ENCODE peak calls at places on chromosomes 7 and 10, in ten cellular contexts. S is SK-N-SH, P is left ventricle myocardium inferior, H is adrenal gland, X is lower lobe of right lung, Y is right cardiac atrium, K is stomach, R is H9, Q is keratinocyte, O is mucosa of descending colon. B is an unnamed sample. For H3K9me3, the result is how much of the 10 kb centered on the place peaks cover.

GRCh38 chr10:112913255-112913654 is 36.8 kb upstream of the TCF7L2 start:
- DNase-seq in S (no peak), P (no peak), H (no peak), X (no peak), Y (no peak), K (no peak), R (no peak), Q (no peak), O (no peak), B (no peak)

GRCh38 chr7:111026301-111026700 is 64.6 kb upstream of the LRRN3 start:
- DNase-seq in S (no peak), P (no peak), H (no peak), X (no peak), Y (no peak), K (no peak), R (no peak), Q (no peak), O (no peak), B (no peak)

GRCh38 chr10:61475449-61475873 is 22.3 kb upstream of the TMEM26 start:
- DNase-seq in S (no peak), P (no peak), H (no peak), X (no peak), Y (no peak), K (no peak), R (no peak), Q (no peak), O (no peak), B (no peak)

GRCh38 chr7:85111761-85112160 is 75.1 kb downstream of the SEMA3D start:
- DNase-seq in S (no peak), P (no peak), H (no peak), X (no peak), Y (no peak), K (no peak), R (no peak), Q (no peak), O (no peak), B (no peak)

GRCh38 chr7:81501220-81501619 is 268.6 kb downstream of the HGF start:
- DNase-seq in S (peak), P (no peak), H (no peak), X (no peak), Y (no peak), K (no peak), R (no peak), Q (no peak), O (no peak), B (no peak)

GRCh38 chr7:142537760-142538159 is 211.5 kb upstream of the PRSS1 start:
- DNase-seq in S (no peak), P (no peak), H (no peak), X (no peak), Y (no peak), K (no peak), R (no peak), Q (no peak), O (no peak), B (no peak)

GRCh38 chr7:73918926-73919693 is 58.2 kb downstream of the TMEM270 start:
- DNase-seq in S (peak), P (no peak), H (no peak), X (peak), Y (no peak), K (no peak), R (peak), Q (no peak), O (no peak), B (no peak)

GRCh38 chr7:50308301-50309129 is 4.0 kb downstream of the IKZF1 start:
- DNase-seq in S (no peak), P (no peak), H (no peak), X (no peak), Y (no peak), K (no peak), R (no peak), Q (no peak), O (no peak), B (no peak)

GRCh38 chr7:121153411-121153810 is 164.9 kb downstream of the CPED1 start:
- DNase-seq in S (no peak), P (no peak), H (no peak), X (no peak), Y (no peak), K (no peak), R (no peak), Q (no peak), O (no peak), B (no peak)

GRCh38 chr7:151056286-151057037 is 1.2 kb downstream of the CDK5 start:
- DNase-seq in S (no peak), P (no peak), H (no peak), X (no peak), Y (no peak), K (peak), R (peak), Q (no peak), O (peak), B (no peak)

GRCh38 chr7:40646717-40647116 is 511.9 kb downstream of the SUGCT start:
- DNase-seq in S (no peak), P (no peak), H (no peak), X (no peak), Y (no peak), K (no peak), R (no peak), Q (no peak), O (no peak), B (no peak)

GRCh38 chr10:102198027-102198426 is 28.1 kb upstream of the ELOVL3 start:
- DNase-seq in S (no peak), P (no peak), H (no peak), X (no peak), Y (no peak), K (no peak), R (no peak), Q (no peak), O (no peak), B (no peak)

GRCh38 chr10:88934900-88935672 is 17.5 kb downstream of the ACTA2 start:
- DNase-seq in S (peak), P (peak), H (peak), X (peak), Y (peak), K (peak), R (peak), Q (peak), O (peak), B (peak)

GRCh38 chr7:96061844-96062243 is 260.1 kb downstream of the SLC25A13 start:
- DNase-seq in S (no peak), P (no peak), H (peak), X (no peak), Y (peak), K (peak), R (no peak), Q (no peak), O (no peak), B (peak)

GRCh38 chr10:18399158-18399557 is 252.2 kb downstream of the NSUN6 start:
- DNase-seq in S (no peak), P (no peak), H (no peak), X (no peak), Y (no peak), K (no peak), R (no peak), Q (no peak), O (no peak), B (no peak)

GRCh38 chr7:106372121-106372520 is 87.3 kb upstream of the NAMPT start:
- DNase-seq in S (no peak), P (no peak), H (no peak), X (no peak), Y (no peak), K (no peak), R (no peak), Q (no peak), O (no peak), B (no peak)

GRCh38 chr7:106371629-106372028 is 86.8 kb upstream of the NAMPT start:
- DNase-seq in S (no peak), P (no peak), H (peak), X (peak), Y (peak), K (no peak), R (no peak), Q (no peak), O (no peak), B (no peak)

GRCh38 chr7:106369816-106370215 is 85.0 kb upstream of the NAMPT start:
- DNase-seq in S (no peak), P (no peak), H (no peak), X (no peak), Y (no peak), K (no peak), R (no peak), Q (no peak), O (no peak), B (no peak)

GRCh38 chr7:106369349-106369748 is 84.6 kb upstream of the NAMPT start:
- DNase-seq in S (no peak), P (no peak), H (no peak), X (no peak), Y (no peak), K (no peak), R (no peak), Q (peak), O (no peak), B (no peak)

DNA sequence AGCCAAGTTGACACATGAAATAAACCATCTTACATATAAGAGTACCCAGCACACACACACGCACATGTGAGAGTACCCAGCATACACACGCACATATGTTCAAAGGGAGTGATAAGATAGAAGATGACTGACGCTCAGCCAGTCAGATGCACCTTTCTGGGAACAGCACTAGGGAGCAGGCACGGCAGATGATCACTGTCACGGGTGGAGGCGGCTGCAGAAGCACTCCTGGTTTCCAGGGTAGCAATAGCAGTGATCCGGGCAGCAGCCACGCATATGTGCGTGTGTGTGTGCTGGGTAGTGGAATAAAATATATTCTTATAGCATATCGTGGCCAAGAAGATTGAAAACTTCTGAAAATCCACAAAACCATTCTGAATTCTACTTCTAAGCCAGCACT is 85.8 kb upstream of the NAMPT start:
- DNase-seq in S (no peak), P (no peak), H (no peak), X (no peak), Y (no peak), K (no peak), R (no peak), Q (no peak), O (no peak), B (no peak)
- H3K9me3 ChIP-seq in S (under half), P (under half), H (under half), X (under half), Y (under half), K (under half), R (under half), Q (under half), O (under half), B (under half)

GRCh38 chr7:158530800-158531609 is 56.6 kb downstream of the PTPRN2 start:
- DNase-seq in S (no peak), P (no peak), H (no peak), X (no peak), Y (no peak), K (no peak), R (no peak), Q (no peak), O (no peak), B (no peak)
- H3K9me3 ChIP-seq in S (under half), P (under half), H (under half), X (under half), Y (under half), K (under half), R (under half), Q (under half), O (under half), B (under half)

GRCh38 chr7:64101943-64102655 is 56.9 kb downstream of the ZNF727 start:
- DNase-seq in S (no peak), P (no peak), H (no peak), X (no peak), Y (no peak), K (no peak), R (no peak), Q (no peak), O (no peak), B (no peak)
- H3K9me3 ChIP-seq in S (under half), P (under half), H (under half), X (half or more), Y (under half), K (half or more), R (under half), Q (under half), O (half or more), B (under half)

GRCh38 chr7:158423190-158423555 is 164.4 kb downstream of the PTPRN2 start:
- DNase-seq in S (no peak), P (no peak), H (no peak), X (no peak), Y (no peak), K (no peak), R (no peak), Q (no peak), O (no peak), B (no peak)

GRCh38 chr7:158422551-158423189 is 165.0 kb downstream of the PTPRN2 start:
- DNase-seq in S (no peak), P (no peak), H (no peak), X (no peak), Y (no peak), K (no peak), R (no peak), Q (no peak), O (no peak), B (no peak)

GRCh38 chr7:158424531-158424930 is 163.1 kb downstream of the PTPRN2 start:
- DNase-seq in S (no peak), P (no peak), H (no peak), X (no peak), Y (no peak), K (no peak), R (no peak), Q (no peak), O (no peak), B (no peak)

GRCh38 chr7:158421394-158421793 is 166.2 kb downstream of the PTPRN2 start:
- DNase-seq in S (no peak), P (no peak), H (no peak), X (no peak), Y (no peak), K (no peak), R (no peak), Q (no peak), O (no peak), B (no peak)

DNA sequence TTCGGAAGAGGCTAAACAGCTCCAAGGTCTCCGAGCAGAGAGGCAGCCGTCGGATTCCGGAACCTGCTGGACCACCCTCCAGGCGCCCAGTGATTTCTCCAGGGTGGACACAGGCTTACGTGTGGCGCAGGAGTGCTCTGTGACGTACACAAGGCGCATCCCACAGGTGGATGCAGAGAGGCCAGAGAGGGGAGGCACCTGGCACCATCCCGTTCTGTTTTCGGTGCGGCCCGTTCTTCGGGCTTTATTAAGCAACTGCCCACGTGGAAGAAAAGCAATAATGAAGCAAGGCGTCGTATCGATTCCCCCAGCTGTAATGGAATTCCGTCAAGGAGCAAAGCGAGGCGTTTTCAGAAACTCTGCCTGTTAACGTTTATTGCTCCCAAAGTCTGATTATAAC is 163.6 kb downstream of the PTPRN2 start:
- DNase-seq in S (no peak), P (no peak), H (no peak), X (no peak), Y (no peak), K (no peak), R (no peak), Q (no peak), O (no peak), B (no peak)
- H3K9me3 ChIP-seq in S (under half), P (under half), H (under half), X (under half), Y (under half), K (under half), R (under half), Q (under half), O (under half), B (under half)

GRCh38 chr7:64504581-64505120 is 58.2 kb downstream of the ZNF680 start:
- DNase-seq in S (peak), P (no peak), H (no peak), X (no peak), Y (no peak), K (no peak), R (no peak), Q (no peak), O (no peak), B (no peak)
- H3K9me3 ChIP-seq in S (under half), P (half or more), H (under half), X (half or more), Y (under half), K (under half), R (under half), Q (under half), O (half or more), B (under half)

DNA sequence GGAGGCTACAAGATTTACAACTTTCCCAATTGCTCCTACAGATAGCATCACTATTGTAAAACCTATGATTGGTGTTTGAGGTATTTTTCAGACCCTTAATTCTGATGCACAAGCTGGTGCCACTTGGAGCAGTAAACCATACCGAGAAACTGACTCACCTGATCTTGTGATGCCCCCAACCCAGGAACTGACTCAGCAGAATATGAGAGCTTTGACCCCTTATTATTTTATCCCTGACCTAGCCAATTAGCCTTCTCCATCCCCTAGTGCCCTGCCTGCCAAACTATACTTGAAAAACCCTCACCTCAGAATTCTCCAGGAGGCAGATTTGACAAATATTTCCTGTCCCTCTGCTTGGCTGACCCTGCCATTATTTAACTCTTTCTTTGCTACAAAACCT is 585.9 kb upstream of the GHITM start:
- DNase-seq in S (no peak), P (no peak), H (no peak), X (no peak), Y (no peak), K (no peak), R (no peak), Q (no peak), O (no peak), B (no peak)
- H3K9me3 ChIP-seq in S (under half), P (under half), H (under half), X (under half), Y (under half), K (under half), R (under half), Q (under half), O (under half), B (under half)

GRCh38 chr10:21831986-21832735 is 171.4 kb downstream of the DNAJC1 start:
- DNase-seq in S (no peak), P (no peak), H (no peak), X (no peak), Y (no peak), K (no peak), R (no peak), Q (no peak), O (no peak), B (no peak)

GRCh38 chr10:21827308-21827707 is 176.2 kb downstream of the DNAJC1 start:
- DNase-seq in S (no peak), P (no peak), H (no peak), X (no peak), Y (no peak), K (no peak), R (no peak), Q (no peak), O (no peak), B (no peak)

GRCh38 chr10:21832751-21833150 is 170.8 kb downstream of the DNAJC1 start:
- DNase-seq in S (no peak), P (no peak), H (no peak), X (no peak), Y (no peak), K (no peak), R (no peak), Q (no peak), O (no peak), B (no peak)

GRCh38 chr10:21826725-21827124 is 176.8 kb downstream of the DNAJC1 start:
- DNase-seq in S (no peak), P (no peak), H (no peak), X (no peak), Y (no peak), K (no peak), R (no peak), Q (no peak), O (no peak), B (no peak)

DNA sequence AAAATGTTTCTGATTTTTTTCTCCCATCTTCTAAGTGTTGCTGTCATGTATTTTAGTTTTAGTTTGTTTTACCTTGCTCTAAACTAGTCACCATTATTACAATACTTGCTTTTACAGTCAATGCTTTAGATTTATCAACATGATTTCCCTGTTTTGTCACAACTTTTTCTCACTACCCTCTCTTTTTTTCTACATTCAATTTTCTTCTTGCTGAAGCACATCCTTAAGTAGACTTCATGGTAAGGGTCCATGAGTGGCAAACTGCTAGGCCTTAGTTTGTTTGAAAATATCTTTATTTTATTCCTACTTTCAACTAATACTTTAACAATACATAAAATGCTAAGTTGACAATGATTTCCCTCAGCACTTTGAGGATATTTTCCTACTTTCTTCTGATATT is 173.5 kb downstream of the DNAJC1 start:
- DNase-seq in S (no peak), P (no peak), H (no peak), X (no peak), Y (no peak), K (no peak), R (no peak), Q (no peak), O (no peak), B (no peak)
- H3K9me3 ChIP-seq in S (under half), P (half or more), H (under half), X (half or more), Y (under half), K (half or more), R (under half), Q (under half), O (half or more), B (under half)

GRCh38 chr10:116039604-116040003 is 233.4 kb downstream of the GFRA1 start:
- DNase-seq in S (no peak), P (no peak), H (no peak), X (no peak), Y (no peak), K (no peak), R (no peak), Q (no peak), O (no peak), B (no peak)
- H3K9me3 ChIP-seq in S (under half), P (under half), H (under half), X (under half), Y (under half), K (under half), R (under half), Q (under half), O (under half), B (under half)

GRCh38 chr7:153422291-153423189 is 629.7 kb upstream of the DPP6 start:
- DNase-seq in S (no peak), P (no peak), H (no peak), X (no peak), Y (no peak), K (no peak), R (no peak), Q (no peak), O (no peak), B (no peak)
- H3K9me3 ChIP-seq in S (under half), P (under half), H (under half), X (under half), Y (under half), K (under half), R (under half), Q (under half), O (under half), B (under half)